ENCODE peak calls at places on chromosomes 3 and 15, in five cellular contexts. P is activated naive CD4-positive, alpha-beta T cell; Y is LoVo; X is posterior vena cava; W is left colon. S is an unnamed sample.

GRCh38 chr3:9402410-9403228 is 5.2 kb downstream of the SETD5 start:
- DNase-seq in P (no peak), Y (no peak), X (no peak), W (peak), S (peak)

GRCh38 chr3:136919799-136920580 is 37.8 kb upstream of the IL20RB start:
- DNase-seq in P (no peak), Y (no peak), X (no peak), W (no peak), S (no peak)

GRCh38 chr3:177410734-177411133 is 213.5 kb upstream of the TBL1XR1 start:
- DNase-seq in P (no peak), Y (no peak), X (no peak), W (peak), S (no peak)

GRCh38 chr3:52323526-52324295 is 7.6 kb downstream of the DNAH1 start:
- DNase-seq in P (no peak), Y (no peak), X (peak), W (no peak), S (no peak)

GRCh38 chr3:69231929-69232437 is 109.6 kb upstream of the LMOD3 start:
- DNase-seq in P (no peak), Y (no peak), X (no peak), W (peak), S (peak)

GRCh38 chr15:92109485-92109884 is 256.0 kb downstream of the SLCO3A1 start:
- DNase-seq in P (no peak), Y (no peak), X (no peak), W (no peak), S (no peak)

GRCh38 chr15:73075151-73075859 is 23.0 kb downstream of the NEO1 start:
- DNase-seq in P (no peak), Y (no peak), X (no peak), W (no peak), S (no peak)

GRCh38 chr15:70219256-70219919 is 121.7 kb upstream of the TLE3 start:
- DNase-seq in P (no peak), Y (no peak), X (no peak), W (no peak), S (no peak)

GRCh38 chr15:74696398-74696729 is 540 bp upstream of the EDC3 start:
- DNase-seq in P (no peak), Y (no peak), X (no peak), W (no peak), S (no peak)

GRCh38 chr3:8635625-8636024 is 9.0 kb downstream of the SSUH2 start:
- DNase-seq in P (no peak), Y (no peak), X (no peak), W (no peak), S (no peak)

GRCh38 chr15:89361451-89362202 is 27.0 kb upstream of the POLG start:
- DNase-seq in P (peak), Y (peak), X (peak), W (peak), S (peak)

GRCh38 chr3:37054370-37054769 is 61.1 kb downstream of the MLH1 start:
- DNase-seq in P (no peak), Y (peak), X (no peak), W (no peak), S (no peak)

GRCh38 chr3:105613120-105613519 is 246.4 kb downstream of the ALCAM start:
- DNase-seq in P (no peak), Y (no peak), X (no peak), W (no peak), S (no peak)

GRCh38 chr3:112639451-112640332 is 1.3 kb downstream of the CCDC80 start:
- DNase-seq in P (no peak), Y (no peak), X (no peak), W (no peak), S (no peak)

GRCh38 chr3:105809204-105809893 is 59.5 kb downstream of the CBLB start:
- DNase-seq in P (no peak), Y (no peak), X (no peak), W (no peak), S (peak)

GRCh38 chr15:39243396-39243795 is 337.5 kb upstream of the THBS1 start:
- DNase-seq in P (no peak), Y (no peak), X (no peak), W (no peak), S (no peak)

GRCh38 chr3:23685484-23686258 is 120.1 kb upstream of the UBE2E1 start:
- DNase-seq in P (no peak), Y (peak), X (peak), W (peak), S (no peak)

S was measured in Caco-2.